ENCODE peak calls at places on chromosomes 12 and 14, in six cellular contexts. N is Ammon's horn; Y is activated naive CD4-positive, alpha-beta T cell treated with anti-CD3 and anti-CD28 coated beads, Interleukin-2, amount 10 ng/mL, durations not matched to agents 7 days and 5 days; W is RPMI8226; B is ovary; I is ureter. L is an unnamed sample.

GRCh38 chr14:59273737-59274136 is 85.3 kb downstream of the DAAM1 start:
- DNase-seq in N (no peak), Y (no peak), W (no peak), B (no peak), I (no peak), L (no peak)

GRCh38 chr12:129160282-129160681 is 307.0 kb downstream of the GLT1D1 start:
- DNase-seq in N (no peak), Y (no peak), W (no peak), B (no peak), I (no peak), L (no peak)

GRCh38 chr12:26971963-26972362 is 33.7 kb downstream of the FGFR1OP2 start:
- DNase-seq in N (no peak), Y (peak; percentile 53), W (no peak), B (no peak), I (no peak), L (no peak)

GRCh38 chr12:79262938-79263337 is 398.4 kb downstream of the SYT1 start:
- DNase-seq in N (no peak), Y (no peak), W (peak; percentile 6), B (no peak), I (no peak), L (peak; percentile 27)

GRCh38 chr14:70282666-70283065 is 76.8 kb downstream of the COX16 start:
- DNase-seq in N (no peak), Y (no peak), W (peak; percentile 11), B (no peak), I (no peak), L (no peak)

GRCh38 chr12:71849109-71849851 is 9.7 kb downstream of the TBC1D15 start:
- DNase-seq in N (no peak), Y (no peak), W (no peak), B (no peak), I (no peak), L (no peak)

GRCh38 chr12:76374395-76375020 is 26.3 kb upstream of the BBS10 start:
- DNase-seq in N (no peak), Y (no peak), W (no peak), B (no peak), I (no peak), L (peak; percentile 75)

GRCh38 chr12:118059645-118060275 is 1.2 kb downstream of the WSB2 start:
- DNase-seq in N (no peak), Y (no peak), W (no peak), B (no peak), I (no peak), L (peak; percentile 17)

GRCh38 chr14:33017016-33017415 is 78.3 kb downstream of the NPAS3 start:
- DNase-seq in N (no peak), Y (no peak), W (no peak), B (no peak), I (no peak), L (no peak)

GRCh38 chr14:50000215-50001145 is 107.6 kb downstream of the ARF6 start:
- DNase-seq in N (peak; percentile 47), Y (peak; percentile 87), W (peak; percentile 72), B (peak; percentile 30), I (peak; percentile 70), L (peak; percentile 85)

GRCh38 chr12:113973109-113973904 is 7.2 kb upstream of the RBM19 start:
- DNase-seq in N (no peak), Y (no peak), W (no peak), B (no peak), I (no peak), L (no peak)

GRCh38 chr14:95296595-95297365 is 22.9 kb downstream of the CLMN start:
- DNase-seq in N (no peak), Y (no peak), W (no peak), B (no peak), I (no peak), L (no peak)

GRCh38 chr12:29992366-29992765 is 208.6 kb upstream of the TMTC1 start:
- DNase-seq in N (no peak), Y (no peak), W (no peak), B (no peak), I (no peak), L (no peak)

GRCh38 chr12:122081697-122082221 is 3.2 kb downstream of the MLXIP start:
- DNase-seq in N (peak; percentile 68), Y (peak; percentile 58), W (peak; percentile 69), B (peak; percentile 82), I (no peak), L (peak; percentile 54)

GRCh38 chr12:105156260-105156659 is 48.7 kb downstream of the WASHC4 start:
- DNase-seq in N (no peak), Y (no peak), W (no peak), B (no peak), I (no peak), L (no peak)

GRCh38 chr14:74660167-74660566 is 48.1 kb upstream of the LTBP2 start:
- DNase-seq in N (no peak), Y (no peak), W (no peak), B (no peak), I (no peak), L (no peak)

GRCh38 chr14:32934891-32935633 is 3.6 kb upstream of the NPAS3 start:
- DNase-seq in N (peak; percentile 45), Y (no peak), W (no peak), B (no peak), I (no peak), L (no peak)

GRCh38 chr12:130583317-130583716 is 132.8 kb downstream of the RIMBP2 start:
- DNase-seq in N (no peak), Y (no peak), W (no peak), B (no peak), I (no peak), L (no peak)

GRCh38 chr12:89064151-89064550 is 288.1 kb downstream of the DUSP6 start:
- DNase-seq in N (no peak), Y (no peak), W (no peak), B (no peak), I (no peak), L (no peak)

GRCh38 chr12:90043264-90043663 is 334.6 kb upstream of the ATP2B1 start:
- DNase-seq in N (no peak), Y (no peak), W (no peak), B (no peak), I (no peak), L (peak; percentile 88)

GRCh38 chr14:24312736-24313507 is 1.6 kb downstream of the LTB4R start:
- DNase-seq in N (peak; percentile 65), Y (peak; percentile 71), W (peak; percentile 61), B (no peak), I (no peak), L (peak; percentile 31)

GRCh38 chr12:5014269-5014668 is 29.4 kb upstream of the KCNA5 start:
- DNase-seq in N (no peak), Y (no peak), W (no peak), B (no peak), I (no peak), L (peak; percentile 13)

GRCh38 chr14:24334431-24335271 is at the start of gene ADCY4:
- DNase-seq in N (no peak), Y (peak; percentile 43), W (no peak), B (no peak), I (no peak), L (no peak)

GRCh38 chr12:115341442-115341841 is 657.5 kb upstream of the TBX3 start:
- DNase-seq in N (no peak), Y (no peak), W (no peak), B (peak; percentile 74), I (peak; percentile 81), L (peak; percentile 99)

GRCh38 chr12:62730649-62731377 is 204.1 kb downstream of the PPM1H start:
- DNase-seq in N (no peak), Y (no peak), W (peak; percentile 65), B (no peak), I (no peak), L (peak; percentile 80)